ENCODE peak calls at places on chromosomes 3 and 15, in seven cellular contexts. S is activated gamma-delta T cell, G is ACHN, R is K562, Q is body of pancreas, E is posterior vena cava, N is EH. T is an unnamed sample.
A peak's percentile ranks its signal among the peaks of the same experiment; 100 is the strongest.

GRCh38 chr3:134857356-134857755 is 62.3 kb downstream of the EPHB1 start:
- DNase-seq in S (no peak), G (no peak), R (no peak), Q (no peak), E (no peak), N (no peak), T (no peak)

GRCh38 chr3:13513051-13513912 is 33.2 kb downstream of the HDAC11 start:
- DNase-seq in S (no peak), G (no peak), R (no peak), Q (no peak), E (peak; percentile 47), N (peak; percentile 87), T (no peak)

GRCh38 chr15:38254065-38254883 is 1.6 kb downstream of the SPRED1 start:
- DNase-seq in S (no peak), G (peak; percentile 56), R (peak; percentile 91), Q (peak; percentile 77), E (no peak), N (peak; percentile 71), T (peak; percentile 65)

GRCh38 chr3:189687475-189687874 is 56.3 kb downstream of the TP63 start:
- DNase-seq in S (no peak), G (no peak), R (no peak), Q (no peak), E (no peak), N (no peak), T (no peak)

GRCh38 chr15:60087561-60087960 is 83.5 kb downstream of the FOXB1 start:
- DNase-seq in S (no peak), G (no peak), R (no peak), Q (no peak), E (no peak), N (no peak), T (no peak)

GRCh38 chr3:179428876-179429548 is 22.3 kb downstream of the GNB4 start:
- DNase-seq in S (no peak), G (no peak), R (no peak), Q (no peak), E (no peak), N (no peak), T (no peak)

GRCh38 chr3:5498981-5499380 is 311.5 kb downstream of the EDEM1 start:
- DNase-seq in S (no peak), G (no peak), R (no peak), Q (no peak), E (no peak), N (no peak), T (no peak)

GRCh38 chr3:161673845-161674244 is 177.2 kb downstream of the OTOL1 start:
- DNase-seq in S (no peak), G (no peak), R (no peak), Q (no peak), E (no peak), N (no peak), T (no peak)

GRCh38 chr3:197792019-197792647 is 1.1 kb downstream of the LRCH3 start:
- DNase-seq in S (peak; percentile 10), G (peak; percentile 12), R (peak; percentile 41), Q (no peak), E (no peak), N (peak; percentile 42), T (no peak)

GRCh38 chr3:94776401-94776915 is 713.6 kb downstream of the NSUN3 start:
- DNase-seq in S (no peak), G (no peak), R (no peak), Q (peak; percentile 48), E (no peak), N (no peak), T (no peak)

GRCh38 chr15:53522878-53523455 is 236.5 kb downstream of the WDR72 start:
- DNase-seq in S (no peak), G (peak; percentile 18), R (no peak), Q (peak; percentile 12), E (no peak), N (no peak), T (no peak)

GRCh38 chr3:29286841-29287240 is 6.0 kb downstream of the RBMS3 start:
- DNase-seq in S (no peak), G (no peak), R (no peak), Q (no peak), E (no peak), N (peak; percentile 72), T (no peak)

GRCh38 chr15:66008920-66009572 is 139.8 kb downstream of the RAB11A start:
- DNase-seq in S (no peak), G (peak; percentile 71), R (peak; percentile 46), Q (no peak), E (no peak), N (peak; percentile 26), T (peak; percentile 88)